ENCODE peak calls at places on chromosomes 4 and X, in four cellular contexts. M is fibroblast of pulmonary artery; V is stimulated activated CD4-positive, alpha-beta T cell treated with anti-CD3 and anti-CD28 coated beads, Interleukin-4, amount 100 ng/mL, for 48 hours; E is T-cell. L is an unnamed sample.

GRCh38 chr4:95289028-95289634 is 259.6 kb downstream of the UNC5C start:
- DNase-seq in M (peak), V (no peak), E (no peak), L (no peak)

GRCh38 chrX:129961180-129962083 is 21.0 kb upstream of the BCORL1 start:
- DNase-seq in M (no peak), V (peak), E (peak), L (no peak)

GRCh38 chrX:94424456-94424855 is 750.5 kb downstream of the FAM133A start:
- DNase-seq in M (no peak), V (no peak), E (no peak), L (no peak)

GRCh38 chr4:88900432-88900831 is 156.6 kb downstream of the FAM13A start:
- DNase-seq in M (peak), V (no peak), E (no peak), L (no peak)

GRCh38 chr4:186570193-186570996 is 15.0 kb upstream of the MTNR1A start:
- DNase-seq in M (peak), V (no peak), E (no peak), L (no peak)

GRCh38 chr4:8837181-8837811 is 34.3 kb downstream of the HMX1 start:
- DNase-seq in M (no peak), V (no peak), E (no peak), L (no peak)

GRCh38 chrX:17039826-17040225 is 93.4 kb downstream of the REPS2 start:
- DNase-seq in M (peak), V (no peak), E (no peak), L (no peak)

GRCh38 chr4:116885579-116885978 is 199.8 kb downstream of the TRAM1L1 start:
- DNase-seq in M (no peak), V (no peak), E (no peak), L (no peak)

GRCh38 chrX:68939868-68940267 is 111.0 kb downstream of the EFNB1 start:
- DNase-seq in M (no peak), V (no peak), E (no peak), L (no peak)

GRCh38 chr4:108651068-108651794 is 832 bp downstream of the OSTC start:
- DNase-seq in M (peak), V (no peak), E (no peak), L (no peak)

GRCh38 chr4:37733230-37733904 is 47.2 kb upstream of the RELL1 start:
- DNase-seq in M (no peak), V (no peak), E (no peak), L (no peak)

GRCh38 chr4:173025131-173025530 is 143.5 kb upstream of the GALNT7 start:
- DNase-seq in M (peak), V (no peak), E (peak), L (peak)

GRCh38 chr4:122775987-122776836 is 43.7 kb downstream of the BBS12 start:
- DNase-seq in M (no peak), V (no peak), E (no peak), L (no peak)

GRCh38 chr4:1615786-1616573 is 68.1 kb downstream of the FAM53A start:
- DNase-seq in M (no peak), V (no peak), E (peak), L (no peak)

GRCh38 chrX:87299563-87300160 is 217.9 kb upstream of the KLHL4 start:
- DNase-seq in M (peak), V (no peak), E (no peak), L (no peak)

GRCh38 chr4:77801260-77801608 is 17.9 kb downstream of the CNOT6L start:
- DNase-seq in M (no peak), V (no peak), E (no peak), L (no peak)

GRCh38 chrX:47707031-47707780 is 48.2 kb upstream of the UXT start:
- DNase-seq in M (peak), V (no peak), E (no peak), L (no peak)

GRCh38 chrX:69020316-69020715 is 144.9 kb downstream of the PJA1 start:
- DNase-seq in M (no peak), V (no peak), E (no peak), L (no peak)

GRCh38 chr4:177484613-177485021 is 42.4 kb upstream of the AGA start:
- DNase-seq in M (peak), V (no peak), E (no peak), L (no peak)

GRCh38 chr4:112234952-112235609 is 3.5 kb downstream of the AP1AR start:
- DNase-seq in M (peak), V (no peak), E (peak), L (peak)

GRCh38 chr4:47221721-47222120 is 190.4 kb downstream of the GABRB1 start:
- DNase-seq in M (peak), V (no peak), E (no peak), L (no peak)

GRCh38 chr4:20474119-20474518 is 222.4 kb downstream of the SLIT2 start:
- DNase-seq in M (peak), V (no peak), E (no peak), L (no peak)

GRCh38 chrX:136711147-136711546 is 63.2 kb downstream of the CD40LG start:
- DNase-seq in M (peak), V (no peak), E (no peak), L (peak)

GRCh38 chr4:6332042-6332668 is 62.5 kb downstream of the WFS1 start:
- DNase-seq in M (peak), V (peak), E (no peak), L (no peak)